ENCODE peak calls at places on chromosomes 6 and 20, in six cellular contexts. A is colonic mucosa; Z is upper lobe of right lung; G is tibial artery; E is breast epithelium; D is CD4-positive, alpha-beta T cell. H is an unnamed sample.

GRCh38 chr6:52352239-52353008 is 9.5 kb upstream of the PAQR8 start:
- DNase-seq in A (peak), Z (peak), G (peak), E (peak), D (no peak), H (peak)

GRCh38 chr6:98724537-98724936 is 109.8 kb upstream of the POU3F2 start:
- DNase-seq in A (no peak), Z (no peak), G (no peak), E (no peak), D (no peak), H (no peak)

GRCh38 chr6:33450434-33450833 is 3.9 kb upstream of the ZBTB9 start:
- DNase-seq in A (no peak), Z (no peak), G (no peak), E (no peak), D (no peak), H (no peak)

GRCh38 chr6:90413867-90414266 is 117.2 kb upstream of the BACH2 start:
- DNase-seq in A (peak), Z (no peak), G (no peak), E (no peak), D (peak), H (no peak)

GRCh38 chr20:63580796-63581461 is 6.9 kb upstream of the HELZ2 start:
- DNase-seq in A (no peak), Z (no peak), G (no peak), E (no peak), D (peak), H (peak)

GRCh38 chr6:31775184-31775583 is 1.9 kb downstream of the VWA7 start:
- DNase-seq in A (peak), Z (no peak), G (no peak), E (no peak), D (no peak), H (peak)

GRCh38 chr6:119526609-119527605 is 177.3 kb upstream of the MAN1A1 start:
- DNase-seq in A (no peak), Z (no peak), G (no peak), E (no peak), D (no peak), H (no peak)

GRCh38 chr20:45402946-45403345 is 5.1 kb upstream of the DBNDD2 start:
- DNase-seq in A (no peak), Z (no peak), G (no peak), E (no peak), D (no peak), H (no peak)

GRCh38 chr6:22621028-22621427 is 51.7 kb downstream of the HDGFL1 start:
- DNase-seq in A (no peak), Z (no peak), G (no peak), E (no peak), D (no peak), H (no peak)

GRCh38 chr6:21438237-21438985 is 155.1 kb upstream of the SOX4 start:
- DNase-seq in A (no peak), Z (no peak), G (no peak), E (no peak), D (no peak), H (no peak)

GRCh38 chr6:144953552-144954240 is 668.6 kb downstream of the UTRN start:
- DNase-seq in A (no peak), Z (no peak), G (no peak), E (no peak), D (no peak), H (peak)

GRCh38 chr6:56724455-56724854 is 81.8 kb upstream of the DST start:
- DNase-seq in A (no peak), Z (no peak), G (no peak), E (no peak), D (no peak), H (no peak)

GRCh38 chr6:93418448-93419303 is 683 bp downstream of the EPHA7 start:
- DNase-seq in A (peak), Z (peak), G (no peak), E (no peak), D (no peak), H (peak)

GRCh38 chr6:43926644-43927524 is 156.9 kb downstream of the VEGFA start:
- DNase-seq in A (peak), Z (peak), G (peak), E (no peak), D (no peak), H (peak)

GRCh38 chr6:80872194-80872950 is 765.9 kb downstream of the BCKDHB start:
- DNase-seq in A (no peak), Z (no peak), G (peak), E (no peak), D (no peak), H (no peak)

GRCh38 chr6:21259660-21260059 is 333.9 kb upstream of the SOX4 start:
- DNase-seq in A (no peak), Z (no peak), G (no peak), E (no peak), D (no peak), H (no peak)

GRCh38 chr6:166046232-166046631 is 121.4 kb downstream of the TBXT start:
- DNase-seq in A (no peak), Z (no peak), G (no peak), E (no peak), D (no peak), H (peak)

GRCh38 chr6:167973092-167973880 is 24.2 kb upstream of the KIF25 start:
- DNase-seq in A (no peak), Z (no peak), G (no peak), E (no peak), D (no peak), H (no peak)

GRCh38 chr20:15076785-15077184 is 739.4 kb upstream of the FLRT3 start:
- DNase-seq in A (no peak), Z (no peak), G (no peak), E (no peak), D (no peak), H (no peak)

GRCh38 chr6:82006027-82006738 is 241.4 kb downstream of the IBTK start:
- DNase-seq in A (peak), Z (no peak), G (no peak), E (no peak), D (no peak), H (no peak)

GRCh38 chr6:89731924-89732568 is 87.5 kb downstream of the MDN1 start:
- DNase-seq in A (no peak), Z (no peak), G (no peak), E (no peak), D (no peak), H (no peak)

GRCh38 chr6:33915134-33915533 is 111.3 kb upstream of the MLN start:
- DNase-seq in A (no peak), Z (no peak), G (peak), E (no peak), D (no peak), H (no peak)

GRCh38 chr6:100177956-100178355 is 183.9 kb upstream of the MCHR2 start:
- DNase-seq in A (no peak), Z (no peak), G (no peak), E (no peak), D (no peak), H (no peak)

GRCh38 chr6:100175814-100176275 is 181.8 kb upstream of the MCHR2 start:
- DNase-seq in A (no peak), Z (no peak), G (no peak), E (no peak), D (no peak), H (peak)

GRCh38 chr6:100173211-100173610 is 179.2 kb upstream of the MCHR2 start:
- DNase-seq in A (no peak), Z (no peak), G (no peak), E (no peak), D (no peak), H (no peak)

GRCh38 chr6:100176951-100177710 is 183.1 kb upstream of the MCHR2 start:
- DNase-seq in A (no peak), Z (no peak), G (no peak), E (no peak), D (no peak), H (no peak)

DNA sequence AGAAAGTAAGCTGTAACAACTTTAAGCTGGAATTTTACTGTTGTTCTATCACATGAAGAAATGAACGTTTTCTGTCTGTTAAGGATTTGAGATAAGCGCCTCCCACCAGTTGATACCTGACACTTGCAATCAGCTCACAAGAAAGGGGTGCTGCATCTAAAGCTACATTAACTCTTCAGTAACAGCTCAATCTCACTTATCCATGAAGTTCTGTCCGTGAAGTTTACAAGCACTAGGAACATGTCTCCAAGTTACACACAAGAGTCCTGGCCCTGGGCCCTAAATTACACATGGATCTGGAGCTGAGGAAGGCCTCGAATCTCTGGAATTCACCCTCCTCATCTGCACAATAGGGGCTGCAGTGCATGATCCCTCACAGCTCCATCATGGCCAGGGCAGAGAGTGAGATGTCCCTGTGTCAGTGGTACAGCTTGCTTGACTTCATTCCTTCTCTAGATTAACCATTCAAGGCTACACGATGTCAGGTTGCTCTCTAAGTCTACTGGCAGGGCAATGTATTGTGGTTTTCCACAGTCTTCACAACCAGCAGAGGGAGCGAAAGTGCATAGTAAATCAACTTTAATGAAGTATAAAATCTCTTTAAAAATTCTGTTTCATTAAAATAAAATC is 182.4 kb upstream of the MCHR2 start:
- DNase-seq in A (no peak), Z (no peak), G (peak), E (no peak), D (no peak), H (peak)
- TF ChIP-seq CTCF in A (no peak), Z (peak), G (no peak), E (no peak), D (no peak), H (no peak)

DNA sequence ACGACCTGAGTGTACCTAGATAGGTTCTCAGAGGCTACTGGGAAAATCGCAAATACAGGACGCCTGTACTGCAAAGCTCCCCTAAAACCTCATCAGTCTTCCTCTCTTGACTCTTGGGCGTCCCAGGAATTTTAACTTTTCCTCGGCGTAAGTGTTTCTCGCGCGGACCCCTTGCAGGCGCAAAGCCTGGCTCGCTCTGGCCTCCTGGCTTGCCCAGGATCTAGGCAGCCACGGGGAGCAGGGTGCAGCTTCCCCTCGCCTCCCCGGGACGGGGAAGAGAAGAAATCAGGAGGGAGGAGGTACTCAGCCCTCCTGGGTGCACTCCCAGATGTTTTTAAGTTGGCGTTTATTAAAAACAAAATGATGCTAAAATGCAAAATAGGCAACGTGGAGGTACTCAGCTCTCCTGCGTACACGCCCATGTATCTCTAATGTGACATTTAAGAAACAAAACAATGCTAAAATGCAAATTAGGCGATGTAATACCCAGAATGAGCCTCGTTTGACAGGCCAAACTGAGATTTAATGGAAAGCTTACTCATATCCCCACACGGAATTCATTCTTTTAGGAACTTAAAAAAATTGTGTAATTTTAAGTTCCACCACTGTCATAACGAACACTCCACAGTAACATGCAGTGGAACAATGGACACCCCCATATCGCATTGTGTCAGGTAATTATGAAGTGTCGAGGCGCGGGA is 1.6 kb upstream of the SOBP start:
- DNase-seq in A (no peak), Z (no peak), G (no peak), E (no peak), D (no peak), H (no peak)
- H3K27ac ChIP-seq in A (no peak), Z (no peak), G (peak), E (peak), D (no peak), H (no peak)

DNA sequence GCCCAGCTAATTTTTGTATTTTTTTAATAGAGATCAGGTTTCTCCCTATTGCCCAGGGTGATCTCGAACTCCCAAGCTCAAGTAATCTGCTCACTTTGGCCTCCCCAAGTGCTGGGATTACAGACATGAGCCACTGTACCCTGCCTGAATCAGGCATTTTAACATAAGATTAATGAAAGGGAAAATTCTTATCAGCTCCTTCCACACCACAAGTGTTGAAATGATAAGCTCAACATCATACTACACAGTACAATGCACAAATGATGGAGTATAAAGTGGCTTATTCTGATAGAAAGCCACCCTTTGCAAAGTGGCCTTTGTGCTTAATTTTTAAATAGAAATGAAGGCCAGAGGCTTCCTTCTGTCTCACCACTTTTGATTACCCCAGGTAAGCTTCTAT is 71.3 kb upstream of the MCHR2 start:
- DNase-seq in A (no peak), Z (no peak), G (no peak), E (no peak), D (no peak), H (no peak)
- TF ChIP-seq CTCF in A (no peak), Z (no peak), G (no peak), E (no peak), D (no peak), H (no peak)

DNA sequence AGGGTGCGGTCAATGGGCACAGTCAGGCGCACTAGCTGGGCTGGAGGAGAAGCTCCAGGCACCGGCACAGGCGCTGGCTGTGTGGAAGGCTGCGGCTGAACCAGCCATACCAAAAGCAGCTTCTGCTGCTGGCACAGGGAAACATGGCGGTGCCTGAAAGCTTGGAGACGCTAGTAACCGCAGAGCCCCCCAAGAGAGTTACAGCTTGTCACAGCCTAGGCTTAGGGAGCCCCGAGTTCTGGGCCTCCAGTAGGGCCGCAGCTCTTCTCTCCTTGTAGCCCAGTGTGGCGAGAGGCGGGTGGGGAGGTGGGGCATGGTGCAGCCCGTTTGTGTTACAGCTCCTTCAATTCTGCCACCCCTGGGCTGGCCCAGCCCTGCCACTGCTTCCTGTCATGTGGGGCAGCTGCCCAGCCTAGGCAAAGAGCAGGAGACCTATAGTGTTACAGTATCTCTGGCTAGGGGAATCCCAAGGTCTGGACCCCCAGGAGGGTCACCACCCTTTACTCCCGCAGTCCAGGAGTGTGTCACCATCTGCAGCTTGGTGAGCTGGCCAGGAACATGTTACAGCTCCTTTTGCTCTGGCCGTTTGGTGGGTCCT is 58.6 kb upstream of the MANEA start:
- DNase-seq in A (no peak), Z (peak), G (no peak), E (no peak), D (no peak), H (no peak)
- H3K27ac ChIP-seq in A (no peak), Z (no peak), G (no peak), E (no peak), D (no peak), H (no peak)

DNA sequence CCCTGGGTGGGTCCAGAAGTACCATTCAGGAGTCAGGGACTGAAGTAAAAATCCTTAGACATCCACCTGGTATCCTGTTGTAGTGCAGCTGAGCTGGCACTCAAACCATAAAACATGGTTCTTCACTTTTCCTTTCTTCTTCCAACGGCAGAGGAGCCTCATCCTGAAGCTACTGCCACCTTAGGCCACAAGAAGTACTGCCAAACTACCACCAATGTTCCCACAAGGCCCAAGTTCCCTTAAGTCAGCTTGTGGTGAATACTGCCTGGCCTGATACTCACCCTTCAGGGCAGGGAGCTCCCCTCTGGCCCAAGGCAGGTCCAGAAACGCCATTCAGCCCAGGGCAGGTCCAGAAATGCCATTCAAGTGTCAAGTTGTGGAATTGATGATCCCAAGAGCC is 1053.4 kb upstream of the CITED2 start:
- DNase-seq in A (no peak), Z (no peak), G (no peak), E (no peak), D (no peak), H (no peak)
- TF ChIP-seq CTCF in A (no peak), Z (no peak), G (no peak), E (no peak), D (no peak), H (no peak)

GRCh38 chr20:50842821-50843220 is 48.0 kb downstream of the BCAS4 start:
- DNase-seq in A (no peak), Z (no peak), G (no peak), E (no peak), D (no peak), H (no peak)

GRCh38 chr20:50834599-50835005 is 39.7 kb downstream of the BCAS4 start:
- DNase-seq in A (no peak), Z (no peak), G (no peak), E (no peak), D (no peak), H (peak)

GRCh38 chr20:50838322-50838625 is 43.4 kb downstream of the BCAS4 start:
- DNase-seq in A (no peak), Z (no peak), G (no peak), E (no peak), D (no peak), H (no peak)

GRCh38 chr20:50838707-50839385 is 44.0 kb downstream of the BCAS4 start:
- DNase-seq in A (no peak), Z (no peak), G (no peak), E (peak), D (no peak), H (peak)

GRCh38 chr20:50837532-50838321 is 42.9 kb downstream of the BCAS4 start:
- DNase-seq in A (no peak), Z (no peak), G (peak), E (peak), D (no peak), H (peak)
- H3K27ac ChIP-seq in A (no peak), Z (no peak), G (peak), E (peak), D (no peak), H (peak)